ENCODE peak calls at places on chromosomes 12 and 14, in five cellular contexts. N is heart left ventricle, Y is thyroid gland, R is thoracic aorta, A is RWPE2. Q is an unnamed sample.

GRCh38 chr14:61147898-61148549 is 133.1 kb downstream of the TMEM30B start:
- DNase-seq in R (peak), N (no peak), Y (no peak), A (no peak), Q (no peak)

GRCh38 chr12:24212496-24212895 is 263.0 kb upstream of the SOX5 start:
- DNase-seq in N (no peak), Y (no peak), A (no peak), R (no peak), Q (no peak)

GRCh38 chr14:69327507-69327906 is 67.5 kb downstream of the GALNT16 start:
- DNase-seq in R (no peak), N (no peak), Y (no peak), A (peak), Q (no peak)

GRCh38 chr14:100032749-100033148 is 32.5 kb upstream of the EVL start:
- DNase-seq in N (no peak), R (no peak), A (no peak), Y (no peak), Q (no peak)

GRCh38 chr14:67108230-67108629 is 81.0 kb upstream of the GARIN2 start:
- DNase-seq in R (no peak), A (no peak), N (no peak), Y (no peak), Q (no peak)

GRCh38 chr12:95959107-95959506 is 16.0 kb downstream of the AMDHD1 start:
- DNase-seq in N (no peak), R (no peak), A (no peak), Y (no peak), Q (no peak)

GRCh38 chr14:20412422-20412821 is 879 bp downstream of the TEP1 start:
- DNase-seq in R (no peak), N (no peak), A (no peak), Y (no peak), Q (no peak)

GRCh38 chr12:45343269-45344051 is 127.6 kb downstream of the ANO6 start:
- DNase-seq in A (no peak), Y (no peak), R (no peak), N (no peak), Q (no peak)

GRCh38 chr12:77521458-77522115 is 309.1 kb upstream of the NAV3 start:
- DNase-seq in N (no peak), R (no peak), A (no peak), Y (no peak), Q (no peak)

GRCh38 chr14:72864712-72865365 is 29.1 kb downstream of the DPF3 start:
- DNase-seq in N (no peak), Y (no peak), A (no peak), R (no peak), Q (no peak)

GRCh38 chr14:104937694-104938365 is 13.2 kb downstream of the PLD4 start:
- DNase-seq in R (no peak), A (no peak), Y (no peak), N (no peak), Q (no peak)

GRCh38 chr12:101328917-101329316 is 49.0 kb downstream of the UTP20 start:
- DNase-seq in R (no peak), N (no peak), A (no peak), Y (no peak), Q (no peak)

GRCh38 chr14:73236157-73236556 is 1.1 kb upstream of the PAPLN start:
- DNase-seq in N (no peak), Y (no peak), R (no peak), A (peak), Q (no peak)

GRCh38 chr12:6279631-6280030 is 30.9 kb upstream of the PLEKHG6 start:
- DNase-seq in A (no peak), R (no peak), Y (no peak), N (no peak), Q (no peak)

GRCh38 chr12:50986961-50987737 is 34.8 kb downstream of the HIGD1C start:
- DNase-seq in A (no peak), N (no peak), R (no peak), Y (peak), Q (peak)

GRCh38 chr14:97453991-97454390 is 656.8 kb downstream of the VRK1 start:
- DNase-seq in A (no peak), R (no peak), N (no peak), Y (no peak), Q (no peak)

GRCh38 chr12:54411398-54412241 is 7.4 kb downstream of the ITGA5 start:
- DNase-seq in A (peak), Y (no peak), R (no peak), N (peak), Q (no peak)

GRCh38 chr12:92369643-92370042 is 224.0 kb upstream of the BTG1 start:
- DNase-seq in A (no peak), N (no peak), Y (no peak), R (no peak), Q (no peak)

GRCh38 chr14:100409016-100409385 is 85.9 kb downstream of the SLC25A47 start:
- DNase-seq in Y (no peak), N (no peak), R (no peak), A (peak), Q (no peak)

GRCh38 chr12:48004039-48004940 is at the start of gene COL2A1:
- DNase-seq in Y (peak), A (no peak), R (no peak), N (no peak), Q (no peak)

DNA sequence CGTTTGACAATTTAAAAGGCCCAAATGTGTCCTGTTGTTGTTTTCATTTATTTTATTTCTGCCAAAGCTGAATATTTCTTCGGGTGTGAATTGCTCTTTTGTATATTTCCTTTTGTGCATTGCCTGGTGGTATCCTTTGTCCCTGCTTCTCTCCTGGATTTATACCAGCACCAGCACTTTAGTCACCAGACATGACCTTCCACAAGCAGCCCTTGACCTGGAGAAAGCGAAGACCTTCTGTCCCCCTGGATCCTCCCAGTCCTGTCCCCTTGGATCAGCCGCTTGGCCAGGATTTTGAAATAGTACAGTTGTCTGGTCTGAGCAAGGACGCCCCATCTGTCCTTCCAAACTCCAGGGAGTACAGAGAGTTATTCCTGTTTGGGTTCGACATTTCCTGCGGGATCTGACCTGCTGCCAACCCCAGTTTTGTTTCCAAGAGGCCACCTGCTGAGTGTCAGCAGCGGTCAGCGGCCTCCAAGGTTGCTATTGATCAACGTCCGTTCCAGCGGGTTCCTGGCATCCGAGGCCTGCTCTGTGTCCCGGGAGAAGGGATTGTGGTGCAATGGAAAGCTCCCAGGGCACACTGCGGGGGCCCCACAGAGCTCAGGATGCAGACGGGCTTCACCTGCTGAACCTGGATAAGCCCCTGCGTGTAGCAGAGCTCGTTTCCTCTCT is 45.1 kb upstream of the CHGA start:
- DNase-seq in Y (peak), A (no peak), N (peak), R (no peak), Q (no peak)
- H3K27ac ChIP-seq in Y (no peak), A (no peak), N (no peak), R (no peak), Q (no peak)

GRCh38 chr14:95527392-95528002 is 7.4 kb upstream of the GLRX5 start:
- DNase-seq in Y (peak), R (no peak), A (no peak), N (no peak), Q (peak)
- H3K27ac ChIP-seq in Y (peak), R (peak), A (peak), N (no peak), Q (no peak)

DNA sequence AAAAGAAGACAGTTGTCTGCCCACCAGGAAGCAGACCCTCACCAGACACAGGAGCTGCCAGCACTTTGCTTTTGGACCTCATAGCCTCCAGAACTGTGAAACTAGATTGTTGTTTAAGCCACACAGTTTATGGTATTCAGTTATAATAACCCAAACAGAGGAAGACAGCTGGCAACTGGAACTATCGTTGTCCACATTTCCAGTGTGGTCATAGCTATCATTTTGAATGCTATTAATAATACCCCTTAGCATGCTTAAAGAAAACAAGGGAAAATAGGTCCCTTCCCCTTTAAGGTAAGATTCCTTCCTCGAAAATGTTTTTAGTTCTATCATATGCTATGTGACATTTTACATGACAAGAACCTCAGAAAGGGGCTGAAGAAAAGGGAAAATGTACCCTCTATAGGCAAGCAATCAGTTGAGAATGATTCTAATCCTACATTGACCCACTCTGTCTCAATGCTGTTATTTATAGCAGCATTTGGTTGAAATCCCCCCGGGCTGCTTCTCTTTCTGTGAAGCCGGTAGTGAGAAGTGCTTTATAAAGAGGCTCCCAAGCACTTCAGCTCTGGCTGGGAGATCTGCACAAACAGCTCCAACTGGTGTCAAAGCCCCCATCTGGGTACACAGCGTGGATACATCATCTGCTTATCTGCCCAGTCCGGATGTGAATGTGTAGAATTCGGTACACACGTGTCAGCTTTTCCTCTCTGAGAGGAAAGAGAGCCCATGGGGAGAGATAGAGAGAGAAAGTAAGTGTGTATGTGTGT is 221.2 kb upstream of the FLRT2 start:
- DNase-seq in Y (no peak), R (no peak), A (no peak), N (no peak), Q (no peak)
- H3K27ac ChIP-seq in Y (no peak), R (no peak), A (no peak), N (no peak), Q (no peak)

GRCh38 chr14:77682158-77682553 is 25.7 kb downstream of the ALKBH1 start:
- DNase-seq in Y (no peak), A (no peak), N (no peak), R (no peak), Q (no peak)
- H3K27ac ChIP-seq in Y (no peak), A (no peak), N (no peak), R (no peak), Q (no peak)

GRCh38 chr12:66189476-66189823 is 436 bp downstream of the IRAK3 start:
- DNase-seq in N (no peak), Y (no peak), A (no peak), R (no peak), Q (no peak)
- H3K27ac ChIP-seq in N (peak), Y (peak), A (no peak), R (peak), Q (no peak)